ENCODE peak calls at places on chromosomes 11 and 22, in eight cellular contexts. A is heart right ventricle, G is suprapubic skin, T is H1, N is IMR-90, I is thoracic aorta, Y is sigmoid colon, S is MM.1S. F is an unnamed sample. For H3K4me1, the result is how much of the 10 kb centered on the place peaks cover.

GRCh38 chr11:64865286-64866172 is 12.9 kb downstream of the EHD1 start:
- DNase-seq in A (no peak), G (no peak), T (no peak), N (peak), I (no peak), Y (no peak), S (peak), F (peak)

GRCh38 chr11:77287136-77287535 is 14.3 kb downstream of the GDPD4 start:
- DNase-seq in A (no peak), G (no peak), T (no peak), N (peak), I (no peak), Y (no peak), S (no peak), F (no peak)

GRCh38 chr11:130891326-130891725 is 25.0 kb downstream of the SNX19 start:
- DNase-seq in A (no peak), G (no peak), T (no peak), N (peak), I (no peak), Y (no peak), S (no peak), F (no peak)

GRCh38 chr11:95143106-95143681 is 53.5 kb downstream of the ENDOD1 start:
- DNase-seq in A (no peak), G (no peak), T (no peak), N (peak), I (no peak), Y (no peak), S (no peak), F (no peak)

GRCh38 chr11:65574963-65575567 is 788 bp upstream of the EHBP1L1 start:
- DNase-seq in A (no peak), G (no peak), T (no peak), N (no peak), I (no peak), Y (peak), S (peak), F (no peak)

GRCh38 chr11:131670876-131671275 is 300.5 kb downstream of the NTM start:
- DNase-seq in A (no peak), G (no peak), T (no peak), N (no peak), I (no peak), Y (peak), S (no peak), F (no peak)

GRCh38 chr11:85854557-85855340 is 434 bp upstream of the CCDC83 start:
- DNase-seq in A (peak), G (peak), T (peak), N (peak), I (peak), Y (peak), S (peak), F (peak)

GRCh38 chr11:12247543-12248287 is 129.7 kb upstream of the PARVA start:
- DNase-seq in A (no peak), G (no peak), T (no peak), N (no peak), I (no peak), Y (no peak), S (no peak), F (no peak)

GRCh38 chr11:83436855-83437254 is 150.7 kb upstream of the CCDC90B start:
- DNase-seq in A (no peak), G (no peak), T (peak), N (no peak), I (no peak), Y (no peak), S (no peak), F (no peak)

GRCh38 chr22:39216143-39216490 is 28.7 kb downstream of the PDGFB start:
- DNase-seq in A (no peak), G (peak), T (no peak), N (no peak), I (no peak), Y (peak), S (no peak), F (no peak)

GRCh38 chr11:124123587-124123986 is 8.3 kb downstream of the VWA5A start:
- DNase-seq in A (no peak), G (no peak), T (no peak), N (no peak), I (no peak), Y (no peak), S (no peak), F (no peak)

GRCh38 chr22:44523981-44524759 is 26.1 kb upstream of the RTL6 start:
- DNase-seq in A (no peak), G (peak), T (peak), N (peak), I (no peak), Y (peak), S (no peak), F (no peak)

GRCh38 chr11:46352063-46352841 is 5.0 kb downstream of the DGKZ start:
- DNase-seq in A (no peak), G (no peak), T (peak), N (no peak), I (no peak), Y (no peak), S (no peak), F (peak)

GRCh38 chr11:78564889-78565467 is 9.7 kb downstream of the NARS2 start:
- DNase-seq in A (no peak), G (no peak), T (no peak), N (no peak), I (no peak), Y (no peak), S (no peak), F (no peak)

GRCh38 chr11:2533642-2534115 is 88.9 kb downstream of the KCNQ1 start:
- DNase-seq in A (peak), G (peak), T (peak), N (peak), I (no peak), Y (peak), S (peak), F (peak)

GRCh38 chr11:86941871-86942208 is 13.4 kb downstream of the FZD4 start:
- DNase-seq in A (no peak), G (no peak), T (no peak), N (no peak), I (no peak), Y (no peak), S (no peak), F (no peak)

GRCh38 chr11:7321708-7322448 is 70.2 kb downstream of the SYT9 start:
- DNase-seq in A (no peak), G (no peak), T (no peak), N (no peak), I (no peak), Y (no peak), S (no peak), F (no peak)

GRCh38 chr22:48239461-48240164 is 1477.2 kb downstream of the TBC1D22A start:
- DNase-seq in A (no peak), G (no peak), T (no peak), N (no peak), I (no peak), Y (no peak), S (no peak), F (no peak)
- H3K4me1 ChIP-seq in A (under half), G (under half), T (under half), N (under half), I (under half), Y (under half), S (under half), F (under half)

DNA sequence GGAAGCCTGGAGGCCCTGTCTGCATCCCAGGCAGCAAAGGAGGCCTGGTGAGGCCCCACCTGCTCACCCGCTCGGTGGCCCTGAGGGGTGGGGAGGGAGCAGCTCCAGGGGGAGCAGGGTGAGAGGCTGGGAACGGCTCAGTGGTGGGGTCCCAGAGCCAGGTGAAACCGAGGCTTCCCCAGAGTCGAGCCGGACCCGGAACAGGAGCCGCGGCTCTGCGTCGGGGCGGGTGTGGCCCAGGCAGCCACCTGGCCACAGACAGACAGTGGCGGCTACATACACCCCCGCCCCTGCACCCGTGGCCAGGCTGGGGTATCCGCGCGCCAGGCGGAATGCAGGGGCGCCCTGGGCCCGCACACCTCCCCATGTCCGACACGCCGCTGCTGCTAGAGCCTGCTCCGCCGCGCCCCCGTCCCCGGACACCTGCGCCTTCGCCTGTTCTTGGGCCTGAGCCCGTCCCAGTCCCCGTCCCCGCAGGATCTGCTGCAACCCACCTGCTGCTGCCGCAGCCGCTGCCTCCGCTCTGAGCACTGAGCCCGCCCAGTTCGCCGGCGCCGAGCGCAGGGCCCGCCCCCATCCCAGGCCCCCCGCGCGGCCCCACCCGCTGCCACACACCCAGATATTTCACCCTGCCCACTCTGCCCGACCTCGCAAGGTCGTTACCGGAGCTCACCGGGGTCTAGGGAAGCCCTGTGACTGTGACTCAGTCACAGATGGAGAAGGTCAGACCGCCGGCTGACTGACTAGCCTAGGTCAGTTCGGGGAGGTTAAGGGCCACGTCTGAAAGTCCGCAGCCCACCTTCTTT is at the start of gene SLC7A4:
- DNase-seq in A (no peak), G (no peak), T (peak), N (no peak), I (no peak), Y (no peak), S (no peak), F (no peak)
- H3K4me3 ChIP-seq in A (peak), G (peak), T (peak), N (no peak), I (peak), Y (peak), S (no peak), F (peak)

GRCh38 chr11:125167954-125168821 is 3.6 kb downstream of the PKNOX2 start:
- DNase-seq in A (no peak), G (no peak), T (no peak), N (peak), I (no peak), Y (no peak), S (no peak), F (no peak)
- H3K27ac ChIP-seq in A (peak), G (no peak), T (no peak), N (peak), I (peak), Y (peak), S (no peak), F (no peak)

GRCh38 chr11:134045799-134046635 is 22.9 kb upstream of the JAM3 start:
- DNase-seq in A (no peak), G (peak), T (no peak), N (no peak), I (no peak), Y (peak), S (no peak), F (no peak)

GRCh38 chr11:134048028-134048427 is 20.8 kb upstream of the JAM3 start:
- DNase-seq in A (no peak), G (no peak), T (no peak), N (no peak), I (no peak), Y (no peak), S (no peak), F (no peak)

GRCh38 chr11:134044514-134045284 is 24.2 kb upstream of the JAM3 start:
- DNase-seq in A (no peak), G (no peak), T (no peak), N (no peak), I (no peak), Y (peak), S (no peak), F (no peak)

GRCh38 chr11:134047586-134047999 is 21.3 kb upstream of the JAM3 start:
- DNase-seq in A (peak), G (peak), T (no peak), N (peak), I (peak), Y (peak), S (no peak), F (peak)

DNA sequence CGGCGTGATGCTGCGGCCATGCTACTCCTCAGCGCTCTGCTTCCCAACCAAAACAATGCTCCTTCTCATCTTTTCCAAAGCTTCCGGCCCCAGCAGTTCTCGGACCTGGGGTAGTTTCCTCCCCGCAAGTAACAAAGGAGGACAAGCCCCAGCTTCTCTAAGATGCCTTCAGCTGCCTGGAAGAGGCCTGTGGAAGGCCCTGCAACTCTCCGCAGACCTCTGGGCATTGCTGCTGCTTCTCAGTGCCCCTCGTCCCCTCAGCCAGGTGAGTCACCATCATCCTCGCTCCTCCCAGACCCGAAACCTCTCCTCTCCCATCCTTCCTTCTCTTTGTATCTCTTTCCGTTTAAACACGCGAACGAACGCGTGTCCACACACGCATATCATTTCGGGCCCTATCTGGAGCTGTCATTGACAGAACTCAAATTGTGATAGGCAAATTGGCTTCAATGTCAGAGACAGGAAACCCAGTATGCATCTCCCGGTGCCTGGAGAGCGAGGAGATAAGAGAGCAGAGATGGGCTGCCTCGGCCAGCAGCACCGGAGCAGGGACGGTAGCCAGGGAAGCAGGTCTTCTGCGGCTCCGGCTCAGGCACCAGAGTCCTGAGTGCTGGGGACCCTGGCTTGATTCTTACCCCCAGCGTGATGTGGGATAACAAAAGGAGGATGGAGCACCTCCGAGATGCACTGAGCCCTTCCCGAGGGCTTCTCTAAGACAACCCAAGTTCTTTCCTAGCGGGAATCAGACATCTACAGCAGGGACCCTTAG is 22.0 kb upstream of the JAM3 start:
- DNase-seq in A (no peak), G (peak), T (no peak), N (no peak), I (no peak), Y (no peak), S (no peak), F (no peak)
- H3K4me1 ChIP-seq in A (under half), G (half or more), T (under half), N (under half), I (under half), Y (under half), S (under half), F (under half)

F was measured in mammary epithelial cell.